ENCODE peak calls at places on chromosomes 11 and 22, in nine cellular contexts. W, S, X, F, A, R, Y, D and K are unnamed samples.
A peak's percentile ranks its signal among the peaks of the same experiment; 100 is the strongest.

GRCh38 chr11:86099727-86100320 is 30.9 kb upstream of the PICALM start:
- DNase-seq in W (peak; percentile 28), S (no peak), X (no peak), F (no peak), A (no peak), R (no peak), Y (no peak), D (no peak), K (no peak)

GRCh38 chr11:125948278-125949051 is 2.6 kb downstream of the VSIG10L2 start:
- DNase-seq in W (no peak), S (no peak), X (no peak), F (no peak), A (no peak), R (no peak), Y (no peak), D (no peak), K (no peak)

GRCh38 chr11:1199689-1200610 is 22.9 kb upstream of the MUC5B start:
- DNase-seq in W (peak; percentile 30), S (no peak), X (no peak), F (peak; percentile 39), A (peak; percentile 55), R (no peak), Y (no peak), D (peak; percentile 75), K (no peak)

GRCh38 chr11:122742350-122742749 is 86.8 kb downstream of the UBASH3B start:
- DNase-seq in W (no peak), S (no peak), X (no peak), F (no peak), A (no peak), R (no peak), Y (no peak), D (no peak), K (no peak)

GRCh38 chr22:24432059-24432853 is 4.9 kb downstream of the ADORA2A start:
- DNase-seq in W (peak; percentile 71), S (no peak), X (no peak), F (peak; percentile 62), A (peak; percentile 87), R (no peak), Y (no peak), D (no peak), K (no peak)

GRCh38 chr22:50490531-50491308 is 4.1 kb downstream of the MIOX start:
- DNase-seq in W (no peak), S (no peak), X (no peak), F (no peak), A (no peak), R (no peak), Y (no peak), D (no peak), K (no peak)

GRCh38 chr11:72308226-72309073 is 64.5 kb upstream of the PHOX2A start:
- DNase-seq in W (no peak), S (no peak), X (no peak), F (no peak), A (no peak), R (no peak), Y (peak; percentile 91), D (no peak), K (peak; percentile 15)

GRCh38 chr22:17540481-17540880 is 22.8 kb upstream of the SLC25A18 start:
- DNase-seq in W (no peak), S (peak; percentile 60), X (no peak), F (no peak), A (no peak), R (no peak), Y (no peak), D (no peak), K (no peak)

GRCh38 chr22:20000246-20001081 is 16.2 kb downstream of the ARVCF start:
- DNase-seq in W (no peak), S (peak; percentile 30), X (no peak), F (no peak), A (no peak), R (no peak), Y (no peak), D (no peak), K (peak; percentile 32)

DNA sequence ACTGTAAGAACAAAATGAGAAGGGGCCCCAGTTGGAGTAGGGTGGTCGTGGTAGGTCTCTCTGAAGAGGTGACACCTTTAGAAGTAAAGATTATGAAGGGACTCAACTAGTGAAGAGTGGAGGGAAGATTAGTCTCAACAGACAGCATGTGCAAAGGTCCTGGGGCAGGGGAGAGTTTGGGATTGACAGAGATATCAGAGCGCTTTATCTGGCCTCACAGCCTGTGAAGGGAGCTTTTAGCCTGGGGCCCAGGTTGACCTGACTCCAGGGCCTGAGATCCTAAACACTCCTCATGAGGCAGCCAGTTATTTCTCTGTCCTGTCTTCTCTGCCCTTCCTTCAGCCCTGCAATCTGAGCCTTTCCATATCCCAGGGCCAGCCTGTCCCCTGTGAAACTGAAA is 16.2 kb downstream of the FGF3 start:
- DNase-seq in W (no peak), S (no peak), X (no peak), F (no peak), A (no peak), R (no peak), Y (no peak), D (no peak), K (no peak)
- TF ChIP-seq POLR2AphosphoS5 in W (no peak), S (no peak), X (no peak), F (no peak), A (no peak), R (no peak), Y (no peak), D (no peak), K (no peak)

DNA sequence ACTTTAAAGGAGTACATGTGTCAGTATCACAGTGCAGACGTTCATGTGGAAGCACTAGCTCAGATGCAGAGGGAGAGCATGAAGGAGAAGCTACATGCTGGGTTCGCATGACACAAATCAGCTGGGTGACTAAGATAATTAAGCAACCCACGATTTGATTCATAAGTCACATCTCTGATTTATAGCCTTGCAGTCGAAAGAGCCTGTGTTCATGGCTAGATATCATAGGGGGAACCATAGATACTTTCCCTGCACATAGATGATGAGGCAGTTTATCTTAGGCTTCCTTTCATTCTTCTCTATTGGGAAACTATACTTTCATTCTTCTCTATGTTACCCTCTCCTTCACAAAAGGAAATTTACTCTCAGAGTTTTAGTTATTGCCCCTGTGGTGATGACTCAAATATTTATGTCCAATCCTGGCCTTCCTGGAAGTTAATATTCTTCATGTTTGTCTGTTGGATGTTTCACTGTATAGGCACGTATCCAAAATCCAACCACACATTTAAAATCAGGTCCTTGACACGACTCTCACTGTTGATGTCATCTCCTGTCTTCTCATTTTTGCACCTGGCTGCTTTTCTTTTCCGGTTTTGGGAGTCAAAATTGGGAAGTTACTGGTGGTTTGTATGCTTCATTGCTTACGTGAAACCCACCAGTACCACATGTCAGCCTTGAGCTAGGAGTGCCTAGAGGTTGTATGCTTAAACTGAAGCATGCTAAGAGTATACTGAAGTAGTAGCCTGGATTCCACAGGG is 56.3 kb upstream of the SLC5A12 start:
- DNase-seq in W (no peak), S (no peak), X (no peak), F (no peak), A (no peak), R (no peak), Y (no peak), D (no peak), K (no peak)
- TF ChIP-seq POLR2AphosphoS5 in W (no peak), S (no peak), X (no peak), F (no peak), A (no peak), R (no peak), Y (no peak), D (no peak), K (no peak)

GRCh38 chr22:46086577-46087335 is 63.6 kb upstream of the PPARA start:
- DNase-seq in W (no peak), S (no peak), X (no peak), F (no peak), A (peak; percentile 73), R (no peak), Y (no peak), D (peak; percentile 78), K (no peak)
- TF ChIP-seq POLR2AphosphoS5 in W (no peak), S (no peak), X (no peak), F (no peak), A (no peak), R (no peak), Y (no peak), D (no peak), K (no peak)

GRCh38 chr11:3035333-3035732 is 21.9 kb downstream of the CARS1 start:
- DNase-seq in W (no peak), S (no peak), X (no peak), F (no peak), A (no peak), R (no peak), Y (no peak), D (no peak), K (no peak)
- TF ChIP-seq POLR2AphosphoS5 in W (no peak), S (no peak), X (no peak), F (no peak), A (no peak), R (no peak), Y (no peak), D (no peak), K (no peak)

DNA sequence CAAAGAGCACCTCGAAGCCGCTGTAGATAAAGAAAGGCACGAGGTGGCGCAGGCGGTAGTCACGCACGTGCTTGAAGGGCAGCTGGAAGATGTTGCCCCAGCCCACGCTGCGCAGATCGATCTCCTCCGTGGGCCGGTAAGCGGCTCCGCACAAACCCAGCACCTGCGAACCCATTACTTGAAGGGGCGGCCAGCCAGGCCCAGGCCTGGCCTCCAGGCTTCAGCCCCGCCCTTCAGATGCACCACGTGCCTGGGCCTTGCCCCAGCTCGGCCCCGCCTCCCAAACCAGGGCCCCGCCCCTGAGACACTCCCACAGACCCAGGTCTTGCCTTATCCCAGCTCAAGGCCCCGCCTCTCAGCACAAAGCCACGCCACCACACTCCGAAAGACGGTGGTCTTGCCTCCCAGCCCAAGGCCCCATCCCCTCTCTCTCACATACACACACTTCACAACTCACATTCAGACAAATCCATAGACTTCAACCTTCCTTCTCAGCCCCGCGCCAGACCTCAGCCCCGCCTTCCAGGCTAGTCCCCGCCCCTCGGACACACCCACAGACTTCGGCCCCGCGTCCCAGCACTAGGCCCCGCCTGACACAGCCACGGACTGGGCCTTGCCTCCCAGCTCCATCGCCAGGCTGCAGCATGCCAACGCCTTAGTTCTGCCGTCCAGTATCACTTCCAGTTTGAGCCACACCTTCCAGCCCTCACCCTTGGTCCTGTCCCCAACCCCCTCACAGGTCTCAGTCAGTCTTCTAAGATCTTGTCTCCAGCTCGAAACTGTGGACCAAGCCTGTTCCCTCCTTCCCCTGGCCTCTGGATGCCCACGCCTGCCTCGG is 7.1 kb downstream of the UNC93B1 start:
- DNase-seq in W (peak; percentile 88), S (peak; percentile 95), X (no peak), F (no peak), A (no peak), R (no peak), Y (no peak), D (peak; percentile 86), K (peak; percentile 31)
- TF ChIP-seq POLR2AphosphoS5 in W (no peak), S (peak; percentile 57), X (no peak), F (no peak), A (no peak), R (no peak), Y (no peak), D (no peak), K (no peak)